ENCODE peak calls at places on chromosomes 6 and 20, in five cellular contexts. K, D, Z, V and A are unnamed samples.

GRCh38 chr20:34045294-34045693 is 51.6 kb downstream of the RALY start:
- DNase-seq in K (no peak), D (peak; percentile 48), Z (peak; percentile 55), V (peak; percentile 33), A (peak; percentile 53)

GRCh38 chr20:23009636-23010035 is 25.5 kb upstream of the SSTR4 start:
- DNase-seq in K (no peak), D (no peak), Z (no peak), V (peak; percentile 50), A (no peak)

GRCh38 chr6:125714431-125715090 is 34.9 kb upstream of the HEY2 start:
- DNase-seq in K (no peak), D (no peak), Z (no peak), V (no peak), A (no peak)

GRCh38 chr6:161088676-161089328 is 97.2 kb downstream of the MAP3K4 start:
- DNase-seq in K (no peak), D (no peak), Z (no peak), V (peak; percentile 31), A (no peak)

GRCh38 chr6:84033523-84034451 is at the start of gene MRAP2:
- DNase-seq in K (peak; percentile 80), D (no peak), Z (peak; percentile 24), V (peak; percentile 61), A (no peak)

GRCh38 chr6:107644513-107644912 is 154.6 kb downstream of the SOBP start:
- DNase-seq in K (no peak), D (no peak), Z (no peak), V (peak; percentile 40), A (no peak)

GRCh38 chr20:3398681-3399252 is 8.7 kb downstream of the DNAAF9 start:
- DNase-seq in K (no peak), D (no peak), Z (no peak), V (peak; percentile 66), A (no peak)

GRCh38 chr6:166508726-166509125 is 77.8 kb downstream of the RAMACL start:
- DNase-seq in K (no peak), D (no peak), Z (no peak), V (no peak), A (no peak)

GRCh38 chr6:44649365-44650025 is 262.0 kb downstream of the CDC5L start:
- DNase-seq in K (no peak), D (no peak), Z (no peak), V (peak; percentile 76), A (no peak)

GRCh38 chr6:125793280-125793679 is 2.5 kb downstream of the NCOA7 start:
- DNase-seq in K (no peak), D (peak; percentile 84), Z (no peak), V (no peak), A (peak; percentile 18)

GRCh38 chr20:32984196-32984595 is 20.0 kb downstream of the SUN5 start:
- DNase-seq in K (no peak), D (no peak), Z (no peak), V (peak; percentile 18), A (no peak)

GRCh38 chr20:33940701-33941100 is 53.0 kb upstream of the RALY start:
- DNase-seq in K (no peak), D (no peak), Z (no peak), V (no peak), A (no peak)

GRCh38 chr20:12156252-12156651 is 238.6 kb downstream of the BTBD3 start:
- DNase-seq in K (no peak), D (no peak), Z (no peak), V (no peak), A (no peak)

GRCh38 chr20:10447028-10447427 is 11.9 kb downstream of the SLX4IP start:
- DNase-seq in K (no peak), D (no peak), Z (no peak), V (peak; percentile 70), A (no peak)

GRCh38 chr20:38706482-38706881 is 17.8 kb upstream of the SLC32A1 start:
- DNase-seq in K (no peak), D (no peak), Z (no peak), V (no peak), A (no peak)

GRCh38 chr20:53100476-53100911 is 128.3 kb downstream of the TSHZ2 start:
- DNase-seq in K (no peak), D (no peak), Z (no peak), V (peak; percentile 50), A (no peak)

GRCh38 chr6:88304515-88304914 is 138.4 kb upstream of the CNR1 start:
- DNase-seq in K (no peak), D (no peak), Z (no peak), V (no peak), A (no peak)

GRCh38 chr20:59835448-59836395 is 97.7 kb downstream of the SYCP2 start:
- DNase-seq in K (no peak), D (peak; percentile 59), Z (peak; percentile 56), V (peak; percentile 41), A (peak; percentile 54)

GRCh38 chr6:113490356-113490755 is 366.8 kb upstream of the MARCKS start:
- DNase-seq in K (no peak), D (no peak), Z (no peak), V (peak; percentile 9), A (no peak)

GRCh38 chr6:38975621-38976049 is 72.9 kb upstream of the GLP1R start:
- DNase-seq in K (no peak), D (no peak), Z (no peak), V (no peak), A (no peak)

GRCh38 chr20:10611357-10611756 is 62.4 kb downstream of the JAG1 start:
- DNase-seq in K (no peak), D (no peak), Z (peak; percentile 62), V (peak; percentile 63), A (peak; percentile 69)

GRCh38 chr6:151862461-151862860 is 55.0 kb downstream of the ESR1 start:
- DNase-seq in K (no peak), D (no peak), Z (no peak), V (no peak), A (no peak)

GRCh38 chr20:44209691-44210421 is 715 bp downstream of the OSER1 start:
- DNase-seq in K (no peak), D (peak; percentile 51), Z (no peak), V (peak; percentile 56), A (no peak)

GRCh38 chr6:155782739-155783459 is 327.3 kb upstream of the NOX3 start:
- DNase-seq in K (no peak), D (no peak), Z (no peak), V (peak; percentile 46), A (no peak)

GRCh38 chr20:31594558-31595379 is 10.3 kb upstream of the ID1 start:
- DNase-seq in K (no peak), D (peak; percentile 53), Z (no peak), V (no peak), A (peak; percentile 70)

GRCh38 chr6:155850408-155850841 is 394.8 kb upstream of the NOX3 start:
- DNase-seq in K (no peak), D (no peak), Z (no peak), V (peak; percentile 16), A (no peak)

GRCh38 chr20:50366270-50367103 is 143.7 kb upstream of the PTPN1 start:
- DNase-seq in K (peak; percentile 89), D (peak; percentile 90), Z (peak; percentile 58), V (no peak), A (no peak)

GRCh38 chr6:16925461-16925860 is 164.2 kb upstream of the ATXN1 start:
- DNase-seq in K (no peak), D (no peak), Z (no peak), V (peak; percentile 70), A (no peak)

GRCh38 chr6:40894962-40895799 is 143.8 kb downstream of the UNC5CL start:
- DNase-seq in K (peak; percentile 67), D (peak; percentile 79), Z (peak; percentile 57), V (peak; percentile 81), A (peak; percentile 65)

GRCh38 chr20:11274137-11274536 is 600.3 kb upstream of the JAG1 start:
- DNase-seq in K (no peak), D (peak; percentile 61), Z (peak; percentile 32), V (peak; percentile 74), A (peak; percentile 35)

GRCh38 chr6:158970640-158971291 is 29.2 kb downstream of the RSPH3 start:
- DNase-seq in K (no peak), D (peak; percentile 57), Z (no peak), V (peak; percentile 12), A (peak; percentile 39)

GRCh38 chr6:156017838-156018237 is 562.2 kb upstream of the NOX3 start:
- DNase-seq in K (no peak), D (no peak), Z (no peak), V (peak; percentile 15), A (no peak)

GRCh38 chr6:37354526-37355384 is 972 bp downstream of the RNF8 start:
- DNase-seq in K (peak; percentile 65), D (peak; percentile 45), Z (peak; percentile 43), V (peak; percentile 72), A (peak; percentile 27)

GRCh38 chr6:150037526-150038201 is 12.3 kb upstream of the RAET1L start:
- DNase-seq in K (no peak), D (no peak), Z (no peak), V (peak; percentile 19), A (no peak)
- H3K4me3 ChIP-seq in K (peak overlapping the region; percentile 28), D (no peak overlapping the region), Z (no peak overlapping the region), V (peak overlapping the region; percentile 37), A (peak overlapping the region; percentile 30)

GRCh38 chr6:30211899-30212298 is 1.3 kb downstream of the TRIM26 start:
- DNase-seq in K (no peak), D (no peak), Z (no peak), V (no peak), A (no peak)
- H3K4me1 ChIP-seq in K (peaks cover 37% of the 10 kb centered on the region), D (peaks cover 31% of the 10 kb centered on the region), Z (peaks cover 15% of the 10 kb centered on the region), V (peaks cover 30% of the 10 kb centered on the region), A (peaks cover 26% of the 10 kb centered on the region)

GRCh38 chr6:56693246-56693607 is 50.5 kb upstream of the DST start:
- DNase-seq in K (peak; percentile 71), D (peak; percentile 86), Z (peak; percentile 69), V (peak; percentile 96), A (peak; percentile 85)

GRCh38 chr6:56692586-56693245 is 50.0 kb upstream of the DST start:
- DNase-seq in K (no peak), D (no peak), Z (no peak), V (peak; percentile 85), A (no peak)

GRCh38 chr6:56689663-56690062 is 47.0 kb upstream of the DST start:
- DNase-seq in K (no peak), D (no peak), Z (no peak), V (no peak), A (no peak)

GRCh38 chr6:56690519-56691200 is 48.0 kb upstream of the DST start:
- DNase-seq in K (no peak), D (no peak), Z (no peak), V (peak; percentile 89), A (no peak)

GRCh38 chr6:56691201-56691595 is 48.5 kb upstream of the DST start:
- DNase-seq in K (no peak), D (no peak), Z (no peak), V (peak; percentile 16), A (no peak)
- H3K4me3 ChIP-seq in K (peak overlapping the region; percentile 27), D (no peak overlapping the region), Z (no peak overlapping the region), V (peak overlapping the region; percentile 74), A (peak overlapping the region; percentile 38)

GRCh38 chr20:63951398-63952209 is 4.6 kb downstream of the UCKL1 start:
- DNase-seq in K (no peak), D (peak; percentile 68), Z (no peak), V (no peak), A (peak; percentile 64)

GRCh38 chr20:63952769-63953168 is 3.4 kb downstream of the UCKL1 start:
- DNase-seq in K (no peak), D (no peak), Z (no peak), V (no peak), A (no peak)

GRCh38 chr20:63947638-63948456 is 8.4 kb downstream of the UCKL1 start:
- DNase-seq in K (no peak), D (peak; percentile 72), Z (no peak), V (no peak), A (peak; percentile 31)

GRCh38 chr20:63952210-63952535 is 4.0 kb downstream of the UCKL1 start:
- DNase-seq in K (no peak), D (no peak), Z (no peak), V (no peak), A (no peak)

GRCh38 chr20:63950701-63951397 is 5.4 kb downstream of the UCKL1 start:
- DNase-seq in K (no peak), D (peak; percentile 71), Z (no peak), V (no peak), A (peak; percentile 66)
- H3K4me1 ChIP-seq in K (peaks cover 23% of the 10 kb centered on the region), D (peaks cover 77% of the 10 kb centered on the region), Z (peaks cover 40% of the 10 kb centered on the region), V (peaks cover 23% of the 10 kb centered on the region), A (peaks cover 4% of the 10 kb centered on the region)